ENCODE peak calls at places on chromosome 16, in eight cellular contexts. R, Y, B, S, K, W, E and G are unnamed samples.
A peak's percentile ranks its signal among the peaks of the same experiment; 100 is the strongest.

GRCh38 chr16:66266436-66267286 is 99.8 kb upstream of the CDH5 start:
- DNase-seq in R (no peak), Y (peak; percentile 68), B (peak; percentile 38), S (no peak), K (peak; percentile 71), W (no peak), E (peak; percentile 95), G (no peak)

GRCh38 chr16:57998484-57998883 is 2.0 kb downstream of the ZNF319 start:
- DNase-seq in R (no peak), Y (no peak), B (no peak), S (no peak), K (peak; percentile 52), W (no peak), E (peak; percentile 14), G (no peak)

GRCh38 chr16:716250-716607 is 1.3 kb downstream of the METRN start:
- DNase-seq in R (no peak), Y (no peak), B (peak; percentile 81), S (peak; percentile 84), K (no peak), W (no peak), E (peak; percentile 54), G (peak; percentile 77)

GRCh38 chr16:76931186-76931585 is 259.8 kb upstream of the MON1B start:
- DNase-seq in R (no peak), Y (no peak), B (no peak), S (no peak), K (no peak), W (no peak), E (peak; percentile 54), G (no peak)

GRCh38 chr16:179431-179830 is 828 bp upstream of the HBQ1 start:
- DNase-seq in R (no peak), Y (no peak), B (no peak), S (no peak), K (no peak), W (no peak), E (no peak), G (no peak)

GRCh38 chr16:72532896-72533295 is 360.9 kb upstream of the PMFBP1 start:
- DNase-seq in R (no peak), Y (no peak), B (no peak), S (no peak), K (no peak), W (no peak), E (peak; percentile 27), G (no peak)

GRCh38 chr16:85607796-85608514 is 5.2 kb upstream of the GSE1 start:
- DNase-seq in R (no peak), Y (no peak), B (no peak), S (no peak), K (no peak), W (no peak), E (no peak), G (no peak)

GRCh38 chr16:14500791-14501190 is 129.3 kb downstream of the PARN start:
- DNase-seq in R (no peak), Y (no peak), B (no peak), S (no peak), K (no peak), W (no peak), E (peak; percentile 48), G (no peak)

GRCh38 chr16:54462151-54462651 is 175.6 kb upstream of the IRX3 start:
- DNase-seq in R (no peak), Y (no peak), B (no peak), S (no peak), K (no peak), W (no peak), E (no peak), G (no peak)

GRCh38 chr16:64251742-64252141 is 870.1 kb downstream of the CDH11 start:
- DNase-seq in R (no peak), Y (peak; percentile 9), B (no peak), S (no peak), K (no peak), W (no peak), E (no peak), G (no peak)

GRCh38 chr16:57383276-57384247 is 11.3 kb downstream of the CX3CL1 start:
- DNase-seq in R (no peak), Y (no peak), B (no peak), S (no peak), K (peak; percentile 80), W (no peak), E (peak; percentile 17), G (no peak)

GRCh38 chr16:84132527-84133285 is 12.3 kb downstream of the HSDL1 start:
- DNase-seq in R (no peak), Y (no peak), B (no peak), S (no peak), K (no peak), W (no peak), E (no peak), G (no peak)

GRCh38 chr16:3454093-3454492 is 10.6 kb downstream of the NAA60 start:
- DNase-seq in R (no peak), Y (no peak), B (no peak), S (no peak), K (no peak), W (no peak), E (no peak), G (no peak)

GRCh38 chr16:12260647-12261262 is 284.2 kb downstream of the SNX29 start:
- DNase-seq in R (peak; percentile 56), Y (peak; percentile 28), B (peak; percentile 27), S (no peak), K (peak; percentile 76), W (no peak), E (peak; percentile 58), G (no peak)

GRCh38 chr16:57166951-57167350 is 18.9 kb downstream of the PSME3IP1 start:
- DNase-seq in R (no peak), Y (no peak), B (peak; percentile 22), S (no peak), K (no peak), W (no peak), E (peak; percentile 75), G (no peak)

GRCh38 chr16:85699224-85699558 is 10.4 kb upstream of the GINS2 start:
- DNase-seq in R (peak; percentile 74), Y (no peak), B (no peak), S (no peak), K (no peak), W (no peak), E (no peak), G (no peak)

GRCh38 chr16:57863434-57864160 is 61.3 kb upstream of the KIFC3 start:
- DNase-seq in R (no peak), Y (peak; percentile 75), B (peak; percentile 85), S (peak; percentile 75), K (peak; percentile 81), W (no peak), E (peak; percentile 80), G (peak; percentile 50)

GRCh38 chr16:4660454-4661007 is 32.8 kb upstream of the NUDT16L1 start:
- DNase-seq in R (no peak), Y (peak; percentile 69), B (peak; percentile 64), S (no peak), K (peak; percentile 66), W (no peak), E (peak; percentile 23), G (no peak)

GRCh38 chr16:29910819-29911675 is 10.8 kb downstream of the ASPHD1 start:
- DNase-seq in R (peak; percentile 45), Y (no peak), B (no peak), S (no peak), K (no peak), W (no peak), E (no peak), G (no peak)

GRCh38 chr16:7342598-7342997 is 10.0 kb downstream of the RBFOX1 start:
- DNase-seq in R (no peak), Y (no peak), B (no peak), S (no peak), K (no peak), W (no peak), E (no peak), G (no peak)

GRCh38 chr16:4384497-4384896 is 12.8 kb downstream of the VASN start:
- DNase-seq in R (no peak), Y (no peak), B (no peak), S (no peak), K (peak; percentile 72), W (no peak), E (no peak), G (peak; percentile 17)

GRCh38 chr16:87074635-87075318 is 242.4 kb downstream of the C16orf95 start:
- DNase-seq in R (no peak), Y (no peak), B (no peak), S (no peak), K (no peak), W (peak; percentile 68), E (no peak), G (no peak)
- H3K27ac ChIP-seq in R (no peak overlapping the region), Y (no peak overlapping the region), B (no peak overlapping the region), S (no peak overlapping the region), K (no peak overlapping the region), W (peak overlapping the region; percentile 33), E (no peak overlapping the region), G (no peak overlapping the region)

GRCh38 chr16:55491691-55492090 is 12.7 kb downstream of the MMP2 start:
- DNase-seq in R (no peak), Y (no peak), B (no peak), S (peak; percentile 26), K (no peak), W (no peak), E (no peak), G (no peak)
- H3K27ac ChIP-seq in R (no peak overlapping the region), Y (no peak overlapping the region), B (no peak overlapping the region), S (peak overlapping the region; percentile 80), K (no peak overlapping the region), W (no peak overlapping the region), E (no peak overlapping the region), G (no peak overlapping the region)

DNA sequence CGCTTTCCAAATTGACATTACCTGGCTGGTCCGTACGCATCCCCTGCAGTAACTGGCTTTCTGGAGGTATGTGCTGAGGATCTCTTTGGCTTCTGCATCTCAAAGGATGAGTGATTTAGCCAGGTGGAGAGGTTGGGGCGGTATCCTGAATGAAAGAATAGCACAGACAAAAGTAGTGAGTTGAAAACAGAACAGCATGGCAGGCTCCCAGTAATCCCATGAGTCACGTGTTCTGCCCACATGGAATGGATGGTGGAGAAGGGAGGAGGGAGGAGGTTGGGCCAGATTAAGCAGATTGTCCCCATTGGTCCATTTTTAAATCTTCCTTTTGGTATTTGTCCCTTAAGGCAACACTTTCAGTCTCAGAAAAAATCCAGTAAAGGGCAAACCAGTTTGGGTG is 176.0 kb downstream of the WWOX start:
- DNase-seq in R (no peak), Y (no peak), B (no peak), S (no peak), K (no peak), W (no peak), E (no peak), G (no peak)
- H3K27ac ChIP-seq in R (no peak overlapping the region), Y (no peak overlapping the region), B (no peak overlapping the region), S (no peak overlapping the region), K (no peak overlapping the region), W (no peak overlapping the region), E (no peak overlapping the region), G (no peak overlapping the region)

GRCh38 chr16:15830832-15831451 is 25.9 kb downstream of the MYH11 start:
- DNase-seq in R (no peak), Y (no peak), B (no peak), S (no peak), K (no peak), W (no peak), E (no peak), G (no peak)

GRCh38 chr16:15827709-15828343 is 29.0 kb downstream of the MYH11 start:
- DNase-seq in R (no peak), Y (no peak), B (no peak), S (no peak), K (no peak), W (no peak), E (no peak), G (no peak)

GRCh38 chr16:15829460-15829859 is 27.4 kb downstream of the MYH11 start:
- DNase-seq in R (no peak), Y (peak; percentile 48), B (peak; percentile 55), S (peak; percentile 50), K (no peak), W (no peak), E (peak; percentile 89), G (peak; percentile 2)

GRCh38 chr16:15825750-15826305 is 31.0 kb downstream of the MYH11 start:
- DNase-seq in R (no peak), Y (no peak), B (no peak), S (no peak), K (no peak), W (no peak), E (no peak), G (no peak)

GRCh38 chr16:15827299-15827698 is 29.5 kb downstream of the MYH11 start:
- DNase-seq in R (no peak), Y (no peak), B (no peak), S (no peak), K (no peak), W (no peak), E (no peak), G (no peak)
- H3K27ac ChIP-seq in R (no peak overlapping the region), Y (no peak overlapping the region), B (no peak overlapping the region), S (no peak overlapping the region), K (no peak overlapping the region), W (no peak overlapping the region), E (no peak overlapping the region), G (no peak overlapping the region)